ENCODE peak calls at places on chromosomes 4 and X, in ten cellular contexts. F is stimulated activated CD4-positive, alpha-beta T cell treated with anti-CD3 and anti-CD28 coated beads, Interleukin-4, amount 100 ng/mL, for 4 hours; U is SJCRH30; R is choroid plexus epithelial cell; A is upper lobe of left lung; Q is fibroblast of mammary gland; V is CD8-positive, alpha-beta memory T cell; C is renal cortical epithelial cell; I is activated T-cell treated with anti-CD3 and anti-CD28 coated beads for 24 hours; W is GM06990. T is an unnamed sample.

GRCh38 chr4:78560296-78560963 is 8.9 kb downstream of the ANXA3 start:
- DNase-seq in U (peak), W (no peak), I (no peak), A (peak), F (no peak), C (peak), R (peak), V (no peak), Q (peak), T (peak)

GRCh38 chr4:135316266-135316779 is 1114.7 kb upstream of the PABPC4L start:
- DNase-seq in R (no peak), Q (no peak), U (peak), V (no peak), A (peak), F (no peak), I (no peak), C (no peak), W (no peak), T (no peak)

GRCh38 chr4:2824329-2825183 is 19.1 kb upstream of the ADD1 start:
- DNase-seq in U (no peak), F (no peak), W (peak), I (no peak), V (no peak), A (no peak), Q (no peak), C (no peak), R (no peak), T (no peak)

GRCh38 chrX:20244936-20245335 is 21.8 kb downstream of the RPS6KA3 start:
- DNase-seq in U (peak), C (no peak), F (no peak), I (no peak), A (no peak), R (no peak), W (no peak), V (no peak), Q (peak), T (no peak)

GRCh38 chr4:48109413-48110263 is 24.4 kb downstream of the TXK start:
- DNase-seq in A (no peak), C (peak), W (no peak), R (peak), I (no peak), U (peak), V (peak), F (no peak), Q (peak), T (peak)

GRCh38 chr4:20252656-20253271 is 1.1 kb downstream of the SLIT2 start:
- DNase-seq in I (no peak), C (no peak), R (peak), W (peak), Q (peak), U (no peak), A (peak), V (no peak), F (no peak), T (peak)

GRCh38 chrX:45479196-45479834 is 278.6 kb upstream of the DIPK2B start:
- DNase-seq in U (no peak), W (no peak), A (no peak), C (peak), R (peak), I (no peak), Q (peak), F (no peak), V (no peak), T (peak)

GRCh38 chr4:179415016-179415841 is 1973.0 kb upstream of the AGA start:
- DNase-seq in W (no peak), A (no peak), U (peak), I (no peak), Q (no peak), V (no peak), R (no peak), C (no peak), F (no peak), T (peak)

GRCh38 chr4:8922481-8922880 is 50.8 kb upstream of the HMX1 start:
- DNase-seq in R (no peak), A (no peak), W (no peak), F (no peak), Q (no peak), U (no peak), V (no peak), I (no peak), C (no peak), T (no peak)

GRCh38 chr4:152515678-152516077 is 20.2 kb downstream of the FBXW7 start:
- DNase-seq in V (no peak), W (no peak), C (peak), Q (peak), U (no peak), F (no peak), A (no peak), R (peak), I (no peak), T (peak)